ENCODE peak calls at places on chromosomes 13 and 19, in ten cellular contexts. M, Q, U, I, K, Z, B, R, E and D are unnamed samples.

GRCh38 chr13:63737418-63737817 is 2321.8 kb upstream of the PCDH20 start:
- DNase-seq in M (no peak), B (no peak), K (no peak), I (no peak), E (no peak), R (no peak), Q (no peak), U (no peak), Z (no peak), D (no peak)

GRCh38 chr13:41463823-41464602 is 6.7 kb downstream of the RGCC start:
- DNase-seq in B (no peak), M (no peak), R (no peak), Q (peak; percentile 82), U (no peak), E (no peak), K (no peak), Z (no peak), I (no peak), D (no peak)

GRCh38 chr19:45978156-45978555 is 4.5 kb upstream of the NOVA2 start:
- DNase-seq in B (no peak), M (no peak), U (no peak), R (no peak), E (no peak), Q (no peak), I (no peak), K (no peak), Z (peak; percentile 22), D (no peak)

GRCh38 chr13:73497430-73497829 is 438.6 kb downstream of the KLF5 start:
- DNase-seq in E (no peak), M (no peak), Q (no peak), R (no peak), B (no peak), U (no peak), K (no peak), Z (no peak), I (no peak), D (no peak)

GRCh38 chr19:571127-571974 is 1.0 kb upstream of the BSG start:
- DNase-seq in I (no peak), M (no peak), Z (peak; percentile 23), R (no peak), Q (peak; percentile 57), K (peak; percentile 84), B (peak; percentile 53), U (no peak), E (no peak), D (no peak)

GRCh38 chr13:110390572-110390971 is 83.5 kb downstream of the COL4A2 start:
- DNase-seq in B (peak; percentile 98), R (no peak), Z (peak; percentile 97), Q (no peak), E (no peak), M (no peak), I (no peak), U (no peak), K (no peak), D (no peak)

GRCh38 chr13:32791545-32792172 is 205.4 kb downstream of the PDS5B start:
- DNase-seq in B (peak; percentile 20), I (no peak), Z (no peak), M (no peak), Q (peak; percentile 59), E (no peak), U (no peak), R (no peak), K (no peak), D (no peak)

GRCh38 chr19:33868076-33868735 is 71.5 kb downstream of the KCTD15 start:
- DNase-seq in I (peak; percentile 41), B (no peak), E (no peak), M (no peak), R (no peak), Z (no peak), K (no peak), Q (no peak), U (no peak), D (no peak)

GRCh38 chr13:32008518-32009175 is 22.9 kb upstream of the FRY start:
- DNase-seq in I (no peak), Q (no peak), B (no peak), K (no peak), M (no peak), R (no peak), U (no peak), E (no peak), Z (no peak), D (no peak)

GRCh38 chr19:28242317-28242927 is 970.5 kb downstream of the UQCRFS1 start:
- DNase-seq in E (peak; percentile 8), R (no peak), I (no peak), Q (peak; percentile 1), B (peak; percentile 4), Z (peak; percentile 58), M (no peak), U (no peak), K (peak; percentile 10), D (no peak)

GRCh38 chr19:41999071-41999877 is 5.2 kb upstream of the ATP1A3 start:
- DNase-seq in Z (no peak), M (no peak), I (no peak), U (no peak), K (no peak), E (no peak), Q (peak; percentile 22), B (no peak), R (no peak), D (no peak)

GRCh38 chr13:20525144-20525600 is 485 bp downstream of the CRYL1 start:
- DNase-seq in I (peak; percentile 27), M (peak; percentile 70), Q (peak; percentile 28), K (no peak), R (peak; percentile 1), B (peak; percentile 15), U (no peak), Z (peak; percentile 20), E (peak; percentile 36), D (no peak)

GRCh38 chr13:113997845-113998751 is 24.2 kb upstream of the C13orf46 start:
- DNase-seq in E (no peak), I (no peak), K (no peak), Z (peak; percentile 94), R (no peak), Q (no peak), B (peak; percentile 47), U (peak; percentile 47), M (peak; percentile 77), D (no peak)

GRCh38 chr19:4068058-4068966 is 1.6 kb upstream of the ZBTB7A start:
- DNase-seq in Z (no peak), I (peak; percentile 26), Q (no peak), U (no peak), M (peak; percentile 55), R (no peak), K (no peak), B (no peak), E (no peak), D (no peak)

GRCh38 chr13:75715598-75716523 is 79.7 kb downstream of the LMO7 start:
- DNase-seq in E (no peak), Q (no peak), R (no peak), K (no peak), U (no peak), Z (peak; percentile 62), M (no peak), I (no peak), B (peak; percentile 16), D (no peak)